ENCODE peak calls at places on chromosomes 12 and 14, in eight cellular contexts. O is testis, H is stomach, Y is uterus, U is tibial nerve, B is transverse colon, Z is IMR-90, S is A549. L is an unnamed sample.

GRCh38 chr12:30753233-30753632 is 1.5 kb downstream of the CAPRIN2 start:
- DNase-seq in O (no peak), H (no peak), Y (no peak), U (no peak), B (no peak), Z (peak), S (peak), L (no peak)

GRCh38 chr14:92932448-92933395 is 9.8 kb downstream of the CHGA start:
- DNase-seq in O (no peak), H (no peak), Y (no peak), U (no peak), B (no peak), Z (no peak), S (no peak), L (no peak)

GRCh38 chr12:11727133-11727664 is 77.7 kb downstream of the ETV6 start:
- DNase-seq in O (no peak), H (no peak), Y (no peak), U (no peak), B (no peak), Z (no peak), S (no peak), L (no peak)

GRCh38 chr12:92457458-92458195 is 245.2 kb upstream of the PLEKHG7 start:
- DNase-seq in O (no peak), H (no peak), Y (no peak), U (no peak), B (no peak), Z (no peak), S (no peak), L (no peak)

GRCh38 chr14:33335366-33335765 is 396.7 kb downstream of the NPAS3 start:
- DNase-seq in O (no peak), H (no peak), Y (no peak), U (no peak), B (no peak), Z (no peak), S (no peak), L (no peak)

GRCh38 chr14:101075025-101075800 is 171.7 kb upstream of the RTL1 start:
- DNase-seq in O (peak), H (peak), Y (peak), U (peak), B (no peak), Z (no peak), S (no peak), L (no peak)

GRCh38 chr14:54722791-54723432 is 156.0 kb downstream of the SAMD4A start:
- DNase-seq in O (no peak), H (no peak), Y (no peak), U (no peak), B (no peak), Z (peak), S (peak), L (no peak)

GRCh38 chr14:80364274-80364673 is 153.0 kb upstream of the DIO2 start:
- DNase-seq in O (no peak), H (no peak), Y (no peak), U (no peak), B (no peak), Z (peak), S (peak), L (no peak)

GRCh38 chr12:20646239-20646827 is 48.8 kb upstream of the SLCO1C1 start:
- DNase-seq in O (no peak), H (no peak), Y (no peak), U (no peak), B (no peak), Z (peak), S (peak), L (no peak)

GRCh38 chr12:57048423-57048822 is 1.5 kb downstream of the MYO1A start:
- DNase-seq in O (no peak), H (no peak), Y (no peak), U (no peak), B (no peak), Z (no peak), S (no peak), L (no peak)

GRCh38 chr12:117192057-117192456 is 1.8 kb upstream of the FBXO21 start:
- DNase-seq in O (peak), H (peak), Y (no peak), U (no peak), B (no peak), Z (no peak), S (peak), L (no peak)

GRCh38 chr12:121804417-121805111 is 755 bp downstream of the SETD1B start:
- DNase-seq in O (no peak), H (no peak), Y (peak), U (no peak), B (no peak), Z (no peak), S (peak), L (peak)

GRCh38 chr12:116633515-116633914 is 74.3 kb downstream of the MAP1LC3B2 start:
- DNase-seq in O (no peak), H (no peak), Y (no peak), U (no peak), B (no peak), Z (no peak), S (no peak), L (no peak)

GRCh38 chr14:79369359-79370332 is 841.7 kb downstream of the DIO2 start:
- DNase-seq in O (no peak), H (no peak), Y (peak), U (no peak), B (no peak), Z (peak), S (peak), L (no peak)

GRCh38 chr12:3698218-3698974 is 54.5 kb downstream of the CRACR2A start:
- DNase-seq in O (peak), H (no peak), Y (no peak), U (no peak), B (no peak), Z (peak), S (peak), L (no peak)

GRCh38 chr14:26935733-26936132 is 337.9 kb upstream of the NOVA1 start:
- DNase-seq in O (no peak), H (no peak), Y (no peak), U (no peak), B (no peak), Z (no peak), S (no peak), L (no peak)

GRCh38 chr14:54050759-54051158 is 94.1 kb upstream of the BMP4 start:
- DNase-seq in O (no peak), H (peak), Y (no peak), U (no peak), B (no peak), Z (no peak), S (no peak), L (no peak)

GRCh38 chr12:18703326-18703725 is 34.5 kb downstream of the PLCZ1 start:
- DNase-seq in O (no peak), H (no peak), Y (no peak), U (no peak), B (no peak), Z (no peak), S (no peak), L (no peak)

GRCh38 chr12:47207829-47208248 is 128.1 kb upstream of the AMIGO2 start:
- DNase-seq in O (no peak), H (no peak), Y (no peak), U (no peak), B (no peak), Z (no peak), S (no peak), L (no peak)

GRCh38 chr14:24439257-24439656 is 3.3 kb downstream of the SDR39U1 start:
- DNase-seq in O (no peak), H (no peak), Y (no peak), U (no peak), B (no peak), Z (no peak), S (no peak), L (no peak)

GRCh38 chr12:100668939-100669536 is 95.6 kb downstream of the GAS2L3 start:
- DNase-seq in O (peak), H (peak), Y (peak), U (peak), B (peak), Z (peak), S (peak), L (peak)

GRCh38 chr12:60947533-60947932 is 1312.7 kb upstream of the USP15 start:
- DNase-seq in O (no peak), H (no peak), Y (no peak), U (no peak), B (no peak), Z (no peak), S (no peak), L (no peak)

GRCh38 chr12:115451785-115452736 is 768.1 kb upstream of the TBX3 start:
- DNase-seq in O (peak), H (peak), Y (no peak), U (no peak), B (no peak), Z (peak), S (no peak), L (no peak)

GRCh38 chr12:95548056-95548538 is 3.2 kb downstream of the USP44 start:
- DNase-seq in O (peak), H (peak), Y (peak), U (no peak), B (peak), Z (no peak), S (no peak), L (peak)

GRCh38 chr12:5623411-5623810 is 191.5 kb downstream of the NTF3 start:
- DNase-seq in O (no peak), H (no peak), Y (no peak), U (no peak), B (no peak), Z (no peak), S (no peak), L (no peak)

GRCh38 chr12:72602616-72603015 is 330.4 kb downstream of the TRHDE start:
- DNase-seq in O (no peak), H (no peak), Y (no peak), U (no peak), B (no peak), Z (no peak), S (no peak), L (no peak)

GRCh38 chr12:94147377-94147990 is 893 bp upstream of the PLXNC1 start:
- DNase-seq in O (no peak), H (no peak), Y (no peak), U (no peak), B (no peak), Z (no peak), S (no peak), L (no peak)

GRCh38 chr12:94570161-94570560 is 80.2 kb downstream of the TMCC3 start:
- DNase-seq in O (no peak), H (no peak), Y (no peak), U (no peak), B (no peak), Z (peak), S (no peak), L (no peak)

GRCh38 chr12:52352951-52353350 is 14.3 kb downstream of the KRT85 start:
- DNase-seq in O (no peak), H (no peak), Y (no peak), U (no peak), B (no peak), Z (no peak), S (no peak), L (peak)

GRCh38 chr12:31363416-31363809 is 37.5 kb upstream of the SINHCAF start:
- DNase-seq in O (no peak), H (no peak), Y (no peak), U (no peak), B (no peak), Z (no peak), S (no peak), L (no peak)

GRCh38 chr14:24607635-24608492 is 1.6 kb downstream of the GZMH start:
- DNase-seq in O (no peak), H (no peak), Y (no peak), U (no peak), B (no peak), Z (no peak), S (no peak), L (no peak)

DNA sequence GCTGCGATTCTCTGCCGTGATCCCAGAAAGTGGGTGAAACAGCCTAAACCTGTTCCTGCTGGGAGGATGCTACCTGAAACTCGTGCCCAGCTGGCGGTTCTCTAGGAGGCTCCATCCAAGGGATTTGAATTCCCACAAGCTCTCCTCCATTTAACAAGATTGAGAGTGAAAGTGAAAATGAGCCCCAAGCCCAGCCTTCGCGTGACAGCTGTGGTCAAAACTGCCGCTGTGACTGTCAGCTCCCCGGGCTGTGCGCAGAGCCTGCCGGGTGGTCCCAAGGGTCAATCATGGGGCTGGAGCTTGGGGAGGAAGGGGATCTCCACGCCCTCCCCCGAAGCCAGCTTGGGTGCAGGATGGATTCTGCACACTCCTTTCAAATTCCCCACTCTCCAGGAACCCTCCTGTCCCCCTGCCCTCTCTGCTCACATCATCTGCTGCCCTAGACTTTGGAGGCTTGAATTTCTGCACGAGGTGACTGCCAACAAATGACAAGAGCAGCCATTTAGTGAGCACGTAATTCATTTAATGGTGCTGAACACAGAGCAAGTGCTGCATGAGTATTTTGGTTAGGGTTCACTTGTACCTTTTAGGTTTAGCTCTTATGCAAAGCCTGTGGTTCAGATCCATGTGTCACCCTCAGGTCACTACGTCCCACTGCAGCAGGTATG is 5.3 kb downstream of the ASB2 start:
- DNase-seq in O (no peak), H (peak), Y (no peak), U (no peak), B (peak), Z (peak), S (no peak), L (no peak)
- TF ChIP-seq CTCF in O (no peak), H (no peak), Y (no peak), U (no peak), B (no peak), Z (no peak), S (no peak), L (no peak)

GRCh38 chr12:109575683-109576082 is 2.1 kb downstream of the MVK start:
- DNase-seq in O (no peak), H (no peak), Y (no peak), U (no peak), B (no peak), Z (no peak), S (no peak), L (no peak)

GRCh38 chr12:109571773-109572505 is 1.4 kb downstream of the MMAB start:
- DNase-seq in O (no peak), H (no peak), Y (no peak), U (no peak), B (no peak), Z (no peak), S (no peak), L (no peak)

GRCh38 chr12:109573029-109573913 is at the start of the genes MMAB and MVK:
- DNase-seq in O (peak), H (peak), Y (peak), U (peak), B (peak), Z (peak), S (peak), L (peak)

GRCh38 chr12:109573914-109574244 is 285 bp downstream of the MVK start:
- DNase-seq in O (no peak), H (no peak), Y (no peak), U (no peak), B (no peak), Z (no peak), S (no peak), L (no peak)

DNA sequence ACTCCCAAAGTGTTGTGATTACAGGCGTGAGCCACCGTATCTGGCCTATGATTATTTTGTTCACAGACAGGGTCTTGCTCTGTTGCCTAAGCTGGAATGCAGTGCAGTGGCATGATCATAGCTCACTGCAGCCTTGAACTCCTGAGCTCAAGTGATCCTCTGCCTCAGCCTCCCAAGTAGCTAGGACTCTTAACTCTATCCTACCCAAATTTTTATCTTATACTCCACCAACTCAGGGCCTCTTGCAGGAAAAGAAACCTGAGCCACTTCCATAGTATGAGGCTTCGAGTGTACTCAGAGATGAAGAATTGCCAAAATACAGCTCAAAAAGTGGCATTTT is 828 bp downstream of the MMAB start:
- DNase-seq in O (no peak), H (no peak), Y (no peak), U (no peak), B (no peak), Z (no peak), S (no peak), L (no peak)
- H3K4me3 ChIP-seq in O (peak), H (peak), Y (peak), U (peak), B (peak), Z (no peak), S (peak), L (no peak)

DNA sequence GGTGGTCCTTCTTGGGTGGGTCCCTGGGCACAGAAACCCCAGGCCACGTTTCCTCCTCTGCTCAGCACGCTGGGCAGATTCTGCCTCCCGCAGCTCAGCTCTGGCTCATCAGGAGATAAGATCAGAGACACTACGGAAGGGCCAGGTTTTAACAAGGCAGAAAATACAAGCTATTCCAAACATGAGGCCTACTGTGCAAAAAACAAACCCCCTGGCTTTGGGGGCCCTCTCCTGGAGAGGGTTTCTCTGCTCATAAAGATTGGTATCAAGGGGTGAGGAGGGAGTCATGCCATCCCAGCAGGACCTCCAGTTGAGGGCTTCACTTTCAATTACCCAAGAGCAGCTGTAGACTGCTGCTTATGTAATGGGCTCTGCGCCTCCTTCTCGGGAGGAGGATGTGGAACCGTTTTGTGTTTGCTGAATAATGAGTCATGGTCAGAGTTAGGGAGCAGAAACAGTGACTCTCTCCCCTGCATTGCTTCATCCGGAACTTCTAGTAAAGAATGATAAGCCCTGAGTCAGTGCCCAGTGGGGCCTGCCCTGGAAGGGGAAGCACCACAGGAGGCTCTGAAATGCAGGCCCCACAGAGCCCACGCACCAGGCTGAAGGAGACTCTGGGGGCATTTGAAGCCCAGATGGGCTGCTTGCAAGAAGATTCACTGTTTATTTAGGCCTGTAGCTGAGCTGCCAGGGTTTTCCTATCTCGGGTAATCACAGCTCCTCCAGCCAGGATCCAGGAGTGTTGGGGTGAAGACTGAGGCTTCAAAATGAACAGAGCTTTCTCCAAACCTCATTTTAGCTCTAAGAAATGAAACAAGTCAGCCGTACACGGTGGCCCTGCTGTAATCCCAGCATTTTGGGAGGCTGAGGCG is 79.3 kb downstream of the SSPN start:
- DNase-seq in O (peak), H (peak), Y (peak), U (peak), B (peak), Z (peak), S (peak), L (peak)
- TF ChIP-seq POLR2A in O (no peak), H (no peak), Y (peak), U (no peak), B (no peak), Z (no peak), S (no peak), L (no peak)

GRCh38 chr14:39704581-39704980 is 272.3 kb upstream of the FBXO33 start:
- DNase-seq in O (no peak), H (no peak), Y (no peak), U (no peak), B (no peak), Z (no peak), S (no peak), L (no peak)
- TF ChIP-seq CTCF in O (no peak), H (no peak), Y (no peak), U (no peak), B (no peak), Z (no peak), S (no peak), L (no peak)

GRCh38 chr12:131908716-131909595 is 14.5 kb downstream of the ULK1 start:
- DNase-seq in O (no peak), H (no peak), Y (no peak), U (no peak), B (no peak), Z (no peak), S (no peak), L (no peak)
- H3K4me3 ChIP-seq in O (peak), H (no peak), Y (no peak), U (no peak), B (no peak), Z (no peak), S (no peak), L (no peak)

L was measured in lower leg skin.